ENCODE peak calls at places on chromosomes 1 and 21, in four cellular contexts. L, B, F and A are unnamed samples.
A peak's percentile ranks its signal among the peaks of the same experiment; 100 is the strongest.

GRCh38 chr1:243924588-243925349 is 74.7 kb upstream of the AKT3 start:
- DNase-seq in L (no peak), B (no peak), F (no peak), A (no peak)

GRCh38 chr1:155200920-155201319 is 6.8 kb downstream of the THBS3 start:
- DNase-seq in L (no peak), B (no peak), F (no peak), A (no peak)

GRCh38 chr1:236835491-236835890 is 40.4 kb downstream of the MTR start:
- DNase-seq in L (no peak), B (no peak), F (no peak), A (no peak)

GRCh38 chr1:224707849-224708725 is 92.0 kb downstream of the CNIH3 start:
- DNase-seq in L (no peak), B (no peak), F (no peak), A (peak; percentile 16)

GRCh38 chr1:216523449-216524190 is 100.4 kb upstream of the USH2A start:
- DNase-seq in L (no peak), B (no peak), F (no peak), A (no peak)

GRCh38 chr21:32584472-32584871 is 851 bp downstream of the TCP10L start:
- DNase-seq in L (no peak), B (no peak), F (no peak), A (no peak)

GRCh38 chr1:39652105-39652504 is 12.7 kb upstream of the HEYL start:
- DNase-seq in L (no peak), B (peak; percentile 80), F (no peak), A (peak; percentile 38)

GRCh38 chr1:54982739-54983138 is 2.3 kb downstream of the TMEM61 start:
- DNase-seq in L (no peak), B (no peak), F (no peak), A (no peak)

GRCh38 chr1:4075436-4076225 is 175.6 kb upstream of the C1orf174 start:
- DNase-seq in L (no peak), B (no peak), F (no peak), A (no peak)

GRCh38 chr1:33633019-33633801 is 160.8 kb downstream of the ZSCAN20 start:
- DNase-seq in L (peak; percentile 32), B (peak; percentile 87), F (peak; percentile 91), A (peak; percentile 97)

GRCh38 chr1:240575976-240576666 is 35.8 kb downstream of the GREM2 start:
- DNase-seq in L (no peak), B (no peak), F (no peak), A (no peak)

GRCh38 chr1:156851779-156852413 is 7.0 kb downstream of the INSRR start:
- DNase-seq in L (no peak), B (peak; percentile 72), F (peak; percentile 65), A (peak; percentile 50)

GRCh38 chr1:50703240-50703639 is 256.8 kb downstream of the FAF1 start:
- DNase-seq in L (no peak), B (no peak), F (no peak), A (no peak)

GRCh38 chr1:2476066-2476999 is at the start of gene PLCH2:
- DNase-seq in L (no peak), B (no peak), F (no peak), A (no peak)

GRCh38 chr1:74502432-74502831 is 10.0 kb downstream of the LRRC53 start:
- DNase-seq in L (peak; percentile 2), B (no peak), F (no peak), A (peak; percentile 34)

GRCh38 chr1:117959364-117959763 is 29.8 kb downstream of the WDR3 start:
- DNase-seq in L (no peak), B (no peak), F (no peak), A (no peak)

GRCh38 chr1:91781916-91782622 is 103.9 kb downstream of the TGFBR3 start:
- DNase-seq in L (no peak), B (no peak), F (no peak), A (no peak)

GRCh38 chr1:7449750-7450149 is 321.3 kb upstream of the VAMP3 start:
- DNase-seq in L (no peak), B (no peak), F (no peak), A (no peak)

GRCh38 chr1:188027613-188028012 is 1198.9 kb downstream of the PLA2G4A start:
- DNase-seq in L (peak; percentile 98), B (no peak), F (no peak), A (no peak)

GRCh38 chr1:222618880-222619321 is 1.0 kb downstream of the MIA3 start:
- DNase-seq in L (no peak), B (peak; percentile 18), F (peak; percentile 28), A (peak; percentile 42)

GRCh38 chr1:112957133-112957812 is 1.3 kb upstream of the SLC16A1 start:
- DNase-seq in L (peak; percentile 82), B (no peak), F (peak; percentile 86), A (peak; percentile 28)

GRCh38 chr21:34950980-34951379 is 98.1 kb downstream of the RUNX1 start:
- DNase-seq in L (no peak), B (no peak), F (no peak), A (no peak)

GRCh38 chr1:26404641-26405040 is 6.0 kb upstream of the LIN28A start:
- DNase-seq in L (no peak), B (no peak), F (no peak), A (no peak)

GRCh38 chr1:5693595-5693994 is 298.6 kb downstream of the NPHP4 start:
- DNase-seq in L (no peak), B (no peak), F (no peak), A (no peak)

GRCh38 chr1:66690666-66691381 is 61.4 kb upstream of the DYNLT5 start:
- DNase-seq in L (no peak), B (no peak), F (no peak), A (no peak)

GRCh38 chr1:101323530-101323929 is 86.7 kb downstream of the S1PR1 start:
- DNase-seq in L (no peak), B (no peak), F (no peak), A (no peak)

GRCh38 chr1:25644962-25645361 is 28.4 kb downstream of the MAN1C1 start:
- DNase-seq in L (no peak), B (no peak), F (no peak), A (no peak)

GRCh38 chr1:109931189-109931672 is 20.6 kb downstream of the CSF1 start:
- DNase-seq in L (peak; percentile 67), B (peak; percentile 85), F (no peak), A (peak; percentile 85)

GRCh38 chr1:200794506-200795065 is 55.9 kb downstream of the CAMSAP2 start:
- DNase-seq in L (no peak), B (no peak), F (peak; percentile 83), A (no peak)

GRCh38 chr21:29342394-29342957 is 43.8 kb downstream of the BACH1 start:
- DNase-seq in L (no peak), B (peak; percentile 68), F (peak; percentile 97), A (no peak)

GRCh38 chr1:22190251-22190650 is 47.4 kb upstream of the WNT4 start:
- DNase-seq in L (no peak), B (no peak), F (no peak), A (no peak)

GRCh38 chr21:36113647-36114428 is 21.0 kb upstream of the CBR3 start:
- DNase-seq in L (no peak), B (no peak), F (no peak), A (peak; percentile 67)

GRCh38 chr1:240070188-240070587 is 21.5 kb upstream of the FMN2 start:
- DNase-seq in L (no peak), B (no peak), F (no peak), A (no peak)

GRCh38 chr1:243378666-243379065 is 122.8 kb downstream of the SDCCAG8 start:
- DNase-seq in L (no peak), B (no peak), F (peak; percentile 56), A (no peak)

GRCh38 chr21:32543975-32544374 is 41.3 kb downstream of the TCP10L start:
- DNase-seq in L (no peak), B (no peak), F (no peak), A (no peak)